ENCODE peak calls at places on chromosome 19, in eight cellular contexts. W is stimulated activated CD4-positive, alpha-beta T cell treated with anti-CD3 and anti-CD28 coated beads, Interleukin-15, amount 100 ng/mL, for 1 hour; O is fibroblast of gingiva; G is activated CD4-positive, alpha-beta T cell treated with anti-CD3 and anti-CD28 coated beads for 24 hours; X is heart left ventricle; A is C1 segment of cervical spinal cord; P is right cardiac atrium; R is activated naive CD4-positive, alpha-beta T cell treated with anti-CD3 and anti-CD28 coated beads for 36 hours. Y is an unnamed sample.

GRCh38 chr19:41746593-41747227 is 8.6 kb upstream of the CEACAM6 start:
- DNase-seq in P (no peak), W (no peak), R (peak), X (peak), O (peak), A (no peak), G (peak), Y (peak)

GRCh38 chr19:6047741-6048231 is 62.5 kb downstream of the RFX2 start:
- DNase-seq in P (no peak), W (no peak), X (no peak), A (no peak), G (no peak), O (peak), R (no peak), Y (peak)

GRCh38 chr19:28631931-28632330 is 581.0 kb downstream of the UQCRFS1 start:
- DNase-seq in R (no peak), A (no peak), X (no peak), W (no peak), O (no peak), G (no peak), P (no peak), Y (no peak)

GRCh38 chr19:9362905-9363304 is at the start of gene ZNF177:
- DNase-seq in P (no peak), A (no peak), W (no peak), G (no peak), O (peak), X (no peak), R (peak), Y (no peak)

GRCh38 chr19:19276386-19276785 is 3.3 kb upstream of the TM6SF2 start:
- DNase-seq in W (no peak), G (no peak), X (no peak), R (no peak), O (no peak), A (no peak), P (no peak), Y (no peak)

GRCh38 chr19:50791594-50792245 is 1.5 kb downstream of the ACP4 start:
- DNase-seq in O (no peak), W (no peak), P (no peak), A (no peak), G (no peak), X (no peak), R (no peak), Y (no peak)

GRCh38 chr19:12840091-12841079 is 2.1 kb downstream of the MAST1 start:
- DNase-seq in A (no peak), W (no peak), O (peak), G (peak), R (peak), X (no peak), P (peak), Y (peak)

GRCh38 chr19:47633516-47633915 is 24.6 kb downstream of the BICRA start:
- DNase-seq in G (no peak), A (no peak), O (no peak), W (no peak), X (no peak), R (no peak), P (peak), Y (peak)

GRCh38 chr19:35975608-35976214 is 19.3 kb upstream of the SDHAF1 start:
- DNase-seq in W (no peak), O (no peak), G (no peak), P (no peak), X (no peak), A (no peak), R (peak), Y (no peak)

GRCh38 chr19:35756373-35757230 is at the start of gene HSPB6:
- DNase-seq in A (no peak), O (peak), G (no peak), P (peak), W (no peak), R (no peak), X (peak), Y (no peak)

GRCh38 chr19:48756686-48757085 is 1.4 kb downstream of the FGF21 start:
- DNase-seq in G (no peak), A (no peak), R (no peak), P (no peak), O (no peak), X (no peak), W (no peak), Y (no peak)

GRCh38 chr19:40464059-40465024 is 1.2 kb downstream of the BLVRB start:
- DNase-seq in O (peak), A (peak), G (peak), R (peak), W (peak), P (peak), X (peak), Y (peak)

GRCh38 chr19:30327331-30327730 is 44.9 kb upstream of the ZNF536 start:
- DNase-seq in W (no peak), P (no peak), G (no peak), A (no peak), O (no peak), R (no peak), X (no peak), Y (no peak)

GRCh38 chr19:2719910-2720776 is 1.0 kb downstream of the DIRAS1 start:
- DNase-seq in R (peak), O (peak), X (peak), A (no peak), G (no peak), P (peak), W (no peak), Y (no peak)

Y was measured in DMS153.